ENCODE peak calls at places on chromosomes 12 and 14, in four cellular contexts. L is GM23338, Y is astrocyte, R is GM12878. D is an unnamed sample.
A peak's percentile ranks its signal among the peaks of the same experiment; 100 is the strongest.

GRCh38 chr14:65449647-65450046 is 37.1 kb downstream of the FUT8 start:
- DNase-seq in L (no peak), R (no peak), Y (no peak), D (no peak)

GRCh38 chr12:92612611-92613010 is 90.2 kb upstream of the PLEKHG7 start:
- DNase-seq in Y (no peak), L (no peak), R (no peak), D (no peak)

GRCh38 chr12:121787063-121787774 is 6.3 kb downstream of the RHOF start:
- DNase-seq in Y (no peak), L (no peak), R (no peak), D (no peak)

GRCh38 chr14:92325835-92326234 is 2.9 kb downstream of the SLC24A4 start:
- DNase-seq in L (no peak), Y (no peak), R (no peak), D (no peak)

GRCh38 chr12:124742111-124742510 is 121.6 kb downstream of the SCARB1 start:
- DNase-seq in L (no peak), R (no peak), Y (no peak), D (no peak)

GRCh38 chr14:65981192-65981843 is 504.9 kb upstream of the CCDC196 start:
- DNase-seq in L (no peak), R (no peak), Y (no peak), D (no peak)

GRCh38 chr14:94005324-94005723 is 8.2 kb downstream of the CCDC197 start:
- DNase-seq in L (peak; percentile 54), Y (no peak), R (no peak), D (no peak)

GRCh38 chr12:130576286-130576933 is 139.7 kb downstream of the RIMBP2 start:
- DNase-seq in R (no peak), Y (no peak), L (no peak), D (no peak)

GRCh38 chr14:36824854-36825253 is 163.2 kb downstream of the PAX9 start:
- DNase-seq in R (no peak), Y (no peak), L (no peak), D (no peak)

GRCh38 chr14:36820111-36820709 is 158.6 kb downstream of the PAX9 start:
- DNase-seq in L (no peak), R (no peak), Y (no peak), D (no peak)

GRCh38 chr14:36820901-36821300 is 159.2 kb downstream of the PAX9 start:
- DNase-seq in L (no peak), R (no peak), Y (no peak), D (no peak)

GRCh38 chr14:36823651-36824050 is 162.0 kb downstream of the PAX9 start:
- DNase-seq in R (no peak), L (no peak), Y (no peak), D (no peak)

GRCh38 chr14:36822671-36823070 is 161.0 kb downstream of the PAX9 start:
- DNase-seq in Y (no peak), L (no peak), R (no peak), D (no peak)
- H3K4me2 ChIP-seq in Y (no peak overlapping the region), L (no peak overlapping the region), R (no peak overlapping the region), D (no peak overlapping the region)

DNA sequence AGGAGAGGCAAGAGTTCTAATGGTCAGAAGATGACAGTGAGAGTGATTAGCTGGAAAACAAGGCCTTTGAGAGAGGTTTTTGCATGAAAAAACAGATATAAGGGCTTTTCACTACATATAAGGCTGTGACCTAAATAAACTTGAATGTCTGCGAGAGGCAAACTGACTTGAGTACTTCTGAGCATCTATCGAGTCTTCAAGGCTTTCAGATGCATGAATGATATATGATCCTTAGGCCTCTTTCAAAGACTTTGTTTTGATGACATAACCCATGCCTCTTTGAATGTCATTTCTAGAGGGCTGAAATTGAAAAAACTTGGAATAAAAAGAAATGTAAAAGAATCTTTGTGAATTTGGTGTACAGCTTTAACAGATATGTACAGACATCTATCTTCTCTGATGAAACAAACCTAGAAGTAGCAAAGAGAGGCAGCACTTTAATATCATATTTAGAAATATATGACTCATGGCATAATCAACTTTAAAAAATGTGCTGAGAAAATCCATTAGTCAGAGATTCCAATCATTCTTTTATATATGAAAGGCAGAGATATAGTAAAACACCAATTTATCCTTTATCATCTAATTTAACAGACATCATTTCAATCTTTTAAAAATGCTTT is 72.6 kb downstream of the PPM1H start:
- DNase-seq in R (no peak), Y (peak; percentile 36), L (no peak), D (peak; percentile 74)
- H3K4me2 ChIP-seq in R (no peak overlapping the region), Y (peak overlapping the region; percentile 41), L (no peak overlapping the region), D (peak overlapping the region; percentile 43)

DNA sequence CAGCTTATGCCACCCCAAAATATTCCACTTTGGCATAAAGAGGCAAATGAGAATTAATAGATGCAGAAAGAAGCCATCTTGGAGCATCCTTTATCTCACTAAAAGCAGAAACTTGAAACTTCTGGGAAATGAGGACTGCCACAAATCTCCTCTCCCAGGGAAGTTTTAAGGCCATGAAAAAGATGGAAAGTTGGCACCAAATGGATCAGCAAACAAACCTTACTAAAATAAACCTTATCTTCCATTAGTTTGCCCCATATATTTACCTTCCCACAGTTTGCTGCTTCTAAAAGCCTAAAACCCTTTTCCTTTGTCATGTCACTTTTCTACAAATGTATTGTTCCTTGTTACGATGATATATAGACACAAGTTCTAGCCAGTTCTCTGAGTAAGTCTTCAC is 340.0 kb upstream of the USP15 start:
- DNase-seq in Y (no peak), L (no peak), R (no peak), D (no peak)
- H3K4me2 ChIP-seq in Y (no peak overlapping the region), L (no peak overlapping the region), R (no peak overlapping the region), D (no peak overlapping the region)

GRCh38 chr14:103908580-103908979 is 19.7 kb upstream of the TDRD9 start:
- DNase-seq in L (no peak), R (no peak), Y (no peak), D (no peak)

GRCh38 chr14:103905861-103906456 is 22.3 kb upstream of the TDRD9 start:
- DNase-seq in R (no peak), L (peak; percentile 68), Y (no peak), D (no peak)

GRCh38 chr14:103909531-103910261 is 18.6 kb upstream of the TDRD9 start:
- DNase-seq in Y (no peak), R (no peak), L (no peak), D (no peak)

GRCh38 chr14:103910984-103911383 is 17.3 kb upstream of the TDRD9 start:
- DNase-seq in Y (no peak), R (no peak), L (no peak), D (no peak)

DNA sequence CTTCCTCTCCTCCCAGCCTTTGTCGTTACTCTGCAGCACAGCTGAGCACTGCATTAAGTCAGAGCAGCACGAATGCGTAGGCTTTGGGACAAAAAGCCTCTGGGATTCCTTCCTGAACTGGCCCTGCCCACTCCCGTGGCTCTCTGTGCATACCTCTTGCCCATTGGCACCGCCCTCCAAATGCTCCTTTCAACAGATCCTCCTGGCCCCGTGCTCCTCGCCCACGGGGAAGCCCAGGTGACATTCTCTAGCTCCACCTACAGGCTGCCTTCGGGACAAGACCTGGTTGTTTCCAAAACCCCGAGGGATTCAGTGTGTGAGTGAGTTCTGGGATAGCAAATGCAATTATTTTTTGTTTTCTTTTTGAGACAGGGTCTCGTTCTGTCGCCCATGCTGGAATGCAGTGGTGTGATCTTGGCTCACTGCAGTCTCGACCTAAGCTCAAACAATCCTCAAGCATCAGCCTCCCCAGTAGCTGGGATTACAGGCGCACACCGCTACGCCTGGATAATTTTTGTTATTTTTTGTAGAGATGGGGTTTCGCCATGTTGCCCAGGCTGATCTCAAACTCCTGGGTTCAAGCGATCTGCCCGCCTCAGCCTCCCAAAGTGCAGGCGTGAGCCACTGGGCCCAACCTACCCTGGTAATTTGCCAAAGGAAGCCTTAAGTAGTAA is 17.9 kb upstream of the TDRD9 start:
- DNase-seq in L (peak; percentile 97), R (peak; percentile 9), Y (peak; percentile 75), D (peak; percentile 93)
- H3K4me2 ChIP-seq in L (peak overlapping the region; percentile 59), R (peak overlapping the region; percentile 12), Y (peak overlapping the region; percentile 65), D (peak overlapping the region; percentile 31)

GRCh38 chr12:28586481-28586880 is 396.2 kb downstream of the CCDC91 start:
- DNase-seq in R (no peak), L (no peak), Y (no peak), D (no peak)

GRCh38 chr12:28591831-28592230 is 401.6 kb downstream of the CCDC91 start:
- DNase-seq in Y (no peak), R (no peak), L (peak; percentile 31), D (no peak)
- H3K4me2 ChIP-seq in Y (no peak overlapping the region), R (no peak overlapping the region), L (no peak overlapping the region), D (no peak overlapping the region)

GRCh38 chr14:24179294-24179960 is 7.5 kb downstream of the REC8 start:
- DNase-seq in L (no peak), Y (no peak), R (no peak), D (no peak)
- H3K4me2 ChIP-seq in L (no peak overlapping the region), Y (no peak overlapping the region), R (no peak overlapping the region), D (no peak overlapping the region)

DNA sequence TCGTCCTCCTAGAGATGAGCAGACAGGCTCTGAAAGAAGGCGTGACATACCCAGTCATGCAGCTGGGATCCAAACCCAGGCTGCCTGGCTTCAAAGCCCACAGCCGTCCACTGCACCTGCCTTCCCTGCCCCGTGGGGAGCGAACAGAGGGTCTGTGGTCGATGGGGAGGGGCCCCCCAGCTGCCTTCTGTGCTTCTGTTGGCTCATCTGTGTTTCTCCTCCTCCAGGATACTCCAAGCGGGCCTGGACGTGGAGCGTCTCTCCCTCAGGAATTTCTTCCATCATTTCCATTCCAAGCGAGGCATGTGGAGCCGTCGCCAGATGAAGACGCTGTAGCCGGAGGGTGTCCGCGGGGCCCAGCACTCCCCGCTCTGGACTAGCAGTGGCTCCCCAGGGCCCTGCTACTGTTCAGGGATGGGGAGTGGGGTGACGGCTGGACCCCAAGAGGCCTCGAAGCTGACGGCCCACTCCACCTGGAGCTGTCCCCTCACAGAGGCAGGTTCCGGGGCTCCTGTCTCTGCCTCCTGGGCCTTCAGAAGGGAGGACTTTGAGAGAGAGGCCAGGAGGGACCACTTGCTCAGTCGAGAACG is 101.5 kb downstream of the B4GALNT3 start:
- DNase-seq in L (no peak), Y (no peak), R (no peak), D (no peak)
- H3K4me2 ChIP-seq in L (no peak overlapping the region), Y (no peak overlapping the region), R (no peak overlapping the region), D (no peak overlapping the region)

D was measured in PC-9.